ENCODE peak calls at places on chromosomes 4 and X, in five cellular contexts. I, E, U, C and T are unnamed samples.

GRCh38 chr4:71202703-71203102 is 136.1 kb upstream of the SLC4A4 start:
- DNase-seq in I (no peak), E (no peak), U (no peak), C (no peak), T (no peak)

GRCh38 chr4:99300934-99301333 is 10.1 kb upstream of the ADH1A start:
- DNase-seq in I (no peak), E (peak; percentile 9), U (no peak), C (peak; percentile 58), T (no peak)

GRCh38 chr4:147362868-147363440 is 117.9 kb upstream of the EDNRA start:
- DNase-seq in I (peak; percentile 63), E (no peak), U (no peak), C (no peak), T (no peak)

GRCh38 chrX:119690921-119691716 is 1.8 kb downstream of the SEPTIN6 start:
- DNase-seq in I (peak; percentile 34), E (peak; percentile 40), U (no peak), C (no peak), T (peak; percentile 34)

GRCh38 chr4:184461711-184462110 is 12.6 kb downstream of the IRF2 start:
- DNase-seq in I (no peak), E (no peak), U (no peak), C (no peak), T (no peak)

GRCh38 chrX:103554687-103555417 is 30.5 kb upstream of the TCEAL4 start:
- DNase-seq in I (peak; percentile 41), E (peak; percentile 13), U (no peak), C (no peak), T (peak; percentile 49)

GRCh38 chrX:46865281-46865680 is 28.4 kb downstream of the RP2 start:
- DNase-seq in I (no peak), E (no peak), U (no peak), C (peak; percentile 0), T (peak; percentile 18)

GRCh38 chr4:74311696-74312313 is 3.5 kb downstream of the EPGN start:
- DNase-seq in I (peak; percentile 7), E (no peak), U (peak; percentile 13), C (peak; percentile 46), T (peak; percentile 42)

GRCh38 chr4:94877973-94878372 is 120.2 kb downstream of the BMPR1B start:
- DNase-seq in I (no peak), E (no peak), U (no peak), C (no peak), T (no peak)

GRCh38 chrX:129577473-129577872 is 37.4 kb downstream of the OCRL start:
- DNase-seq in I (peak; percentile 58), E (peak; percentile 22), U (no peak), C (no peak), T (no peak)

GRCh38 chrX:7522860-7523259 is 320.1 kb upstream of the VCX start:
- DNase-seq in I (no peak), E (no peak), U (no peak), C (no peak), T (no peak)

GRCh38 chr4:74944354-74944793 is 11.5 kb downstream of the PARM1 start:
- DNase-seq in I (no peak), E (no peak), U (no peak), C (no peak), T (no peak)

GRCh38 chr4:147334478-147334877 is 146.4 kb upstream of the EDNRA start:
- DNase-seq in I (no peak), E (no peak), U (no peak), C (no peak), T (no peak)

GRCh38 chrX:103464774-103465117 is 54.5 kb downstream of the RAB40A start:
- DNase-seq in I (peak; percentile 38), E (peak; percentile 44), U (peak; percentile 43), C (peak; percentile 44), T (peak; percentile 14)

GRCh38 chr4:7391637-7392437 is 42.9 kb downstream of the PSAPL1 start:
- DNase-seq in I (peak; percentile 7), E (no peak), U (no peak), C (no peak), T (no peak)

GRCh38 chrX:21985332-21985777 is 44.8 kb downstream of the SMS start:
- DNase-seq in I (peak; percentile 80), E (peak; percentile 75), U (peak; percentile 67), C (peak; percentile 62), T (peak; percentile 75)

GRCh38 chr4:1470816-1471442 is 64.7 kb upstream of the NKX1-1 start:
- DNase-seq in I (peak; percentile 19), E (no peak), U (no peak), C (no peak), T (no peak)

GRCh38 chrX:108312938-108313337 is 125.3 kb downstream of the COL4A6 start:
- DNase-seq in I (no peak), E (no peak), U (no peak), C (no peak), T (no peak)

GRCh38 chr4:4930677-4931076 is 71.2 kb downstream of the MSX1 start:
- DNase-seq in I (no peak), E (no peak), U (no peak), C (no peak), T (no peak)

GRCh38 chr4:10526431-10527222 is 69.4 kb upstream of the ZNF518B start:
- DNase-seq in I (no peak), E (no peak), U (no peak), C (no peak), T (no peak)

GRCh38 chrX:2391869-2392606 is 108.7 kb downstream of the DHRSX start:
- DNase-seq in I (no peak), E (peak; percentile 14), U (no peak), C (peak; percentile 92), T (no peak)

GRCh38 chr4:173642509-173642908 is 112.5 kb upstream of the HAND2 start:
- DNase-seq in I (no peak), E (no peak), U (no peak), C (no peak), T (no peak)

GRCh38 chrX:22126311-22126710 is 94.2 kb downstream of the PHEX start:
- DNase-seq in I (no peak), E (no peak), U (no peak), C (no peak), T (no peak)

GRCh38 chr4:109985993-109986640 is 73.4 kb downstream of the EGF start:
- DNase-seq in I (no peak), E (no peak), U (no peak), C (no peak), T (no peak)

GRCh38 chr4:124804584-124804983 is 92.1 kb upstream of the ANKRD50 start:
- DNase-seq in I (no peak), E (no peak), U (no peak), C (no peak), T (no peak)

GRCh38 chr4:89434364-89434988 is 126.9 kb upstream of the GPRIN3 start:
- DNase-seq in I (peak; percentile 34), E (no peak), U (no peak), C (no peak), T (no peak)

GRCh38 chrX:1071351-1071750 is 141.1 kb downstream of the CRLF2 start:
- DNase-seq in I (no peak), E (no peak), U (no peak), C (no peak), T (no peak)

GRCh38 chr4:41572414-41572986 is 34.5 kb downstream of the LIMCH1 start:
- DNase-seq in I (no peak), E (no peak), U (no peak), C (no peak), T (no peak)

GRCh38 chr4:94545296-94545695 is 93.6 kb downstream of the PDLIM5 start:
- DNase-seq in I (no peak), E (no peak), U (no peak), C (peak; percentile 71), T (no peak)

GRCh38 chr4:146299605-146300004 is 85.3 kb downstream of the REELD1 start:
- DNase-seq in I (no peak), E (no peak), U (no peak), C (no peak), T (no peak)

GRCh38 chr4:128029907-128030306 is 31.2 kb upstream of the LARP1B start:
- DNase-seq in I (no peak), E (no peak), U (no peak), C (no peak), T (no peak)

GRCh38 chr4:128031756-128032384 is 29.2 kb upstream of the LARP1B start:
- DNase-seq in I (no peak), E (no peak), U (no peak), C (peak; percentile 57), T (no peak)
- TF ChIP-seq REST in I (no peak), E (no peak), U (no peak), C (no peak), T (no peak)

GRCh38 chr4:15717647-15718416 is 15.0 kb downstream of the BST1 start:
- DNase-seq in I (no peak), E (no peak), U (no peak), C (no peak), T (no peak)
- TF ChIP-seq GABPA in I (no peak), E (no peak), U (no peak), C (no peak), T (no peak)

DNA sequence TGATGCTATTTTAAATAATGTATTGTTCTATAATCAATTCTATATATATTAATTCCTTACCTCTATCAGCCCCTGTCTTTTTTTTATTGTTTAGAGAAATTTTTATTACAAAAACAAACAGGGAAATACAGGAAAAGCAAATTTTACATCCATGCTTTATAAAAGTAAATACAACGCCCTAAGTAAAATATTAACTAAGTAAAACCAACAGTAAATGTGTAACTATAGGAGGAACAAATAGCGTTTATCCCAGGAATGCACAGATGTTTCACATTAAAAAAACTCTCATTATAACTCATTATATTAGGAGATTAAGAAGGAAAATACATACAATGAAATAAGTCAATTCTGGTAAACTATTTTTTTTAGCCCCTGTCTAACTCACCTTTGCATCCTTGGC is 8.2 kb upstream of the ITM2A start:
- DNase-seq in I (no peak), E (no peak), U (no peak), C (no peak), T (no peak)
- TF ChIP-seq REST in I (no peak), E (no peak), U (no peak), C (no peak), T (no peak)

GRCh38 chr4:168551211-168551610 is 54.4 kb downstream of the PALLD start:
- DNase-seq in I (no peak), E (no peak), U (no peak), C (no peak), T (no peak)
- TF ChIP-seq GABPA in I (no peak), E (no peak), U (no peak), C (no peak), T (no peak)

DNA sequence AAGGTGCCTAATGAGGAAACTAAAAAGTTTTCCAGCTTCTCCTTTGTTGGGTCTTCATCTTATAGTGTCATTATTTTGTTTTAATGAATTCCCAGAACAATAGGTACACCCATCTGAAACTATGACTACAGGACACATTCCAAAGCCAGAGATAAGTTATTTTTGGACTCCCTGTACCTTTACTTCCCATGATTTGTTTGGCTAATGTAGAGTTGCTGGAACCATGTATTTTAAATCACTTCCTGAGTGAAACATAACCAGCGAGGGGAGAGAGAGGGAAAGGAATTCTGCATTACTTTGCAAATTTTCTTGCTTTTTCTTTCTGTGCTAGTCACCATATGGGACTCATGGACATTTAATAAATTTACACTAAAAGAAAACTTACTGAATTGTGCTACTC is 114.1 kb downstream of the CLCN5 start:
- DNase-seq in I (no peak), E (no peak), U (no peak), C (no peak), T (no peak)
- TF ChIP-seq REST in I (no peak), E (no peak), U (no peak), C (no peak), T (no peak)